ENCODE peak calls at places on chromosomes 6 and 20, in eight cellular contexts. D is K562, U is HepG2, A is IMR-90, H is H1, K is SK-N-SH, B is HCT116, V is GM12878. R is an unnamed sample. For H3K4me1, the result is how much of the 10 kb centered on the place peaks cover.

GRCh38 chr6:118893095-118893881 is 664 bp upstream of the ASF1A start:
- DNase-seq in D (peak), U (peak), A (peak), H (no peak), K (no peak), B (no peak), V (no peak), R (peak)

GRCh38 chr6:110491644-110492317 is 15.4 kb upstream of the SLC22A16 start:
- DNase-seq in D (peak), U (no peak), A (peak), H (no peak), K (no peak), B (no peak), V (no peak), R (no peak)

GRCh38 chr6:91081452-91082067 is 494.7 kb upstream of the MAP3K7 start:
- DNase-seq in D (peak), U (peak), A (peak), H (no peak), K (peak), B (peak), V (no peak), R (peak)

GRCh38 chr6:166006593-166007301 is 160.9 kb downstream of the TBXT start:
- DNase-seq in D (no peak), U (no peak), A (peak), H (peak), K (peak), B (no peak), V (no peak), R (peak)

GRCh38 chr20:12838261-12838866 is 170.4 kb upstream of the SPTLC3 start:
- DNase-seq in D (no peak), U (peak), A (no peak), H (peak), K (no peak), B (no peak), V (no peak), R (peak)

GRCh38 chr6:44268095-44268628 is 2.1 kb upstream of the TMEM151B start:
- DNase-seq in D (peak), U (peak), A (peak), H (peak), K (peak), B (no peak), V (no peak), R (peak)

GRCh38 chr20:2144850-2145249 is 43.2 kb downstream of the STK35 start:
- DNase-seq in D (no peak), U (no peak), A (no peak), H (no peak), K (no peak), B (no peak), V (no peak), R (no peak)

GRCh38 chr6:1190361-1190760 is 121.5 kb upstream of the FOXQ1 start:
- DNase-seq in D (no peak), U (peak), A (peak), H (no peak), K (no peak), B (no peak), V (no peak), R (peak)

GRCh38 chr6:168129292-168130167 is 50.5 kb upstream of the FRMD1 start:
- DNase-seq in D (no peak), U (no peak), A (no peak), H (no peak), K (no peak), B (no peak), V (no peak), R (no peak)

GRCh38 chr6:53080813-53081212 is 15.6 kb downstream of the FBXO9 start:
- DNase-seq in D (no peak), U (no peak), A (no peak), H (no peak), K (no peak), B (no peak), V (no peak), R (no peak)

GRCh38 chr6:43964659-43965570 is 162.3 kb downstream of the MRPL14 start:
- DNase-seq in D (peak), U (no peak), A (no peak), H (peak), K (no peak), B (no peak), V (no peak), R (no peak)

GRCh38 chr6:110041149-110041548 is 63.0 kb downstream of the GPR6 start:
- DNase-seq in D (no peak), U (no peak), A (no peak), H (no peak), K (no peak), B (no peak), V (no peak), R (no peak)

GRCh38 chr20:4041748-4042411 is 26.5 kb upstream of the RNF24 start:
- DNase-seq in D (peak), U (no peak), A (peak), H (peak), K (no peak), B (peak), V (no peak), R (peak)
- TF ChIP-seq RAD21 in D (no peak), U (no peak), A (no peak), H (no peak), K (no peak), B (peak), V (no peak), R (no peak)

DNA sequence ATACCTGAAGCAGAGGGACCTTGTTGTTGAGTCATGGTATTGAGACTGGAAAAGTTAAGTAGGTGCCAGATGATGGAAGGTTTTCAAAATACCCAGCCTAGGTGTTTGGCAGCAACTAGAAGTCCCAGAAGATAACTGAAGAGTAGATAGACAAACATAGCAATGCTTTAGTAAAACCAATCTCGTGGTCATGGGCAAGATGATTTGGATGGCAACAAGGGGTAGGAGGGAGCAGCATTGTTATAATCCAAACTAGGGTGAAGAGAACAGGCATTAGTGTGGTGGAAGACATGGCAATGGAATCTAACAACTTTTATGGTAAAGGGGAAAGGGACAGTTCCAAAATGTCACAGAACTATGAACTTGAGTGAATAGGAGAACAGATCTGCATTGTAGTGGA is 2.3 kb downstream of the FILIP1 start:
- DNase-seq in D (no peak), U (no peak), A (no peak), H (no peak), K (no peak), B (no peak), V (no peak), R (peak)
- H3K27ac ChIP-seq in D (no peak), U (no peak), A (no peak), H (no peak), K (no peak), B (no peak), V (no peak), R (peak)

GRCh38 chr6:156948807-156949206 is 171.6 kb downstream of the ARID1B start:
- DNase-seq in D (no peak), U (no peak), A (peak), H (no peak), K (no peak), B (peak), V (no peak), R (peak)

GRCh38 chr6:156948240-156948639 is 171.1 kb downstream of the ARID1B start:
- DNase-seq in D (no peak), U (no peak), A (no peak), H (no peak), K (no peak), B (no peak), V (no peak), R (no peak)

GRCh38 chr6:156950084-156950483 is 172.9 kb downstream of the ARID1B start:
- DNase-seq in D (no peak), U (no peak), A (no peak), H (no peak), K (no peak), B (no peak), V (no peak), R (no peak)

GRCh38 chr6:156946370-156946936 is 169.3 kb downstream of the ARID1B start:
- DNase-seq in D (no peak), U (no peak), A (no peak), H (no peak), K (no peak), B (no peak), V (no peak), R (no peak)

DNA sequence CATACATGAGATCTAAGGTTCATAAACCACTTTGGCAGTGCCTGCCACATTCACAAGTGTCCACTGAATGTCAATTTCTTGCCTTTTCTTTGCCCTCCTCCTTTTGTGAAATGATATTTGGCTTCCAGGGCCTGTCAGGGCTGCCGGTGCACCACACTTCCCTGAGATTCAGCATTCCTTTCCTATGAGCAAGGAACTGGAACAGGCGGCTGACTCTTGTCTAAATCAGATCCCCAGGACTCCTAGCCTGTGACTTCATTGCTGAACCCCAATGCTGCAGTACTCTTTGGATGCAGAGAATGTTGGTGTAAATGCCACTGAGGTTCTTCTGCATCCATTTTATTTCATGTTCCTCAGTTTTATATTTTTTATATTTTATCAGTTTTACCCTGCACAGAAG is 172.2 kb downstream of the ARID1B start:
- DNase-seq in D (no peak), U (no peak), A (peak), H (no peak), K (no peak), B (peak), V (no peak), R (peak)
- H3K4me1 ChIP-seq in D (under half), U (under half), A (under half), H (under half), K (under half), B (under half), V (under half), R (half or more)

GRCh38 chr6:24923885-24924401 is 11.8 kb downstream of the RIPOR2 start:
- DNase-seq in D (no peak), U (no peak), A (no peak), H (no peak), K (no peak), B (no peak), V (no peak), R (no peak)
- TF ChIP-seq RAD21 in D (no peak), U (no peak), A (no peak), H (no peak), K (no peak), B (no peak), V (no peak), R (no peak)

DNA sequence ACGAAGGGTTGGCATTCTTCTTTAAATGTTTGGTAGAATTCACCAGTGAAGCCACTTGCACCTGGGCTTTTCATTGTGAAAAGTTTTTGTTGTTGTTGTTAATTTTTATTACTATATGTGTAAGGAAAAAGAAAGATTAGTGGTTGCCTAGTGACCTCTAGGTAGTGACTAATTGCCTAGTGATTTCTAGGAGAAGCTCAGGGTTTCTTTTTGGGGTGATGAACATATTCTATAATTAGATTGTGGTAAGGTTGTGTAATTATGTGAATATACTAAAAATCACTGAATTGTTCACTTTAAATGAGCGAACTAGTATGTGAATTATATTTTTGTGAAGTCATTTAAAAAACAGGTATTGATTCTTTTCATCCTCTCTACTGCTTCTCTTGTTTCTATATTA is 123.8 kb upstream of the TMEM170B start:
- DNase-seq in D (no peak), U (no peak), A (peak), H (no peak), K (no peak), B (no peak), V (no peak), R (no peak)
- H3K27ac ChIP-seq in D (no peak), U (no peak), A (no peak), H (no peak), K (no peak), B (no peak), V (no peak), R (peak)